ENCODE peak calls at places on chromosomes 16 and 17, in six cellular contexts. H, X, T, E, B and W are unnamed samples.
A peak's percentile ranks its signal among the peaks of the same experiment; 100 is the strongest.

GRCh38 chr16:49491111-49491670 is 117.6 kb downstream of the C16orf78 start:
- DNase-seq in H (peak; percentile 23), X (peak; percentile 19), T (no peak), E (no peak), B (peak; percentile 37), W (peak; percentile 30)

GRCh38 chr16:76676356-76676755 is 399.2 kb downstream of the CNTNAP4 start:
- DNase-seq in H (no peak), X (no peak), T (peak; percentile 45), E (no peak), B (no peak), W (no peak)

GRCh38 chr17:69717214-69717613 is 302.7 kb downstream of the MAP2K6 start:
- DNase-seq in H (no peak), X (no peak), T (no peak), E (no peak), B (no peak), W (no peak)

GRCh38 chr17:55852734-55853133 is 101.9 kb downstream of the PCTP start:
- DNase-seq in H (no peak), X (no peak), T (no peak), E (no peak), B (no peak), W (peak; percentile 16)

GRCh38 chr17:79082311-79083190 is 7.9 kb downstream of the ENGASE start:
- DNase-seq in H (peak; percentile 76), X (no peak), T (peak; percentile 94), E (peak; percentile 22), B (no peak), W (peak; percentile 76)

GRCh38 chr16:20911361-20911760 is 10.8 kb downstream of the LYRM1 start:
- DNase-seq in H (no peak), X (no peak), T (no peak), E (no peak), B (no peak), W (no peak)

GRCh38 chr16:67719778-67720144 is 645 bp upstream of the GFOD2 start:
- DNase-seq in H (no peak), X (no peak), T (peak; percentile 76), E (no peak), B (no peak), W (peak; percentile 57)

GRCh38 chr16:51845586-51845985 is 694.5 kb upstream of the SALL1 start:
- DNase-seq in H (no peak), X (no peak), T (no peak), E (no peak), B (no peak), W (peak; percentile 41)

GRCh38 chr16:12314786-12315185 is 338.3 kb downstream of the SNX29 start:
- DNase-seq in H (no peak), X (no peak), T (no peak), E (no peak), B (no peak), W (no peak)

GRCh38 chr17:79923974-79924638 is 84.9 kb upstream of the CBX4 start:
- DNase-seq in H (no peak), X (no peak), T (peak; percentile 99), E (peak; percentile 52), B (no peak), W (peak; percentile 90)

GRCh38 chr17:72812823-72813222 is 279.7 kb downstream of the SLC39A11 start:
- DNase-seq in H (no peak), X (no peak), T (no peak), E (peak; percentile 51), B (no peak), W (no peak)

GRCh38 chr17:4968916-4969550 is 1.4 kb upstream of the SPAG7 start:
- DNase-seq in H (peak; percentile 63), X (no peak), T (peak; percentile 68), E (no peak), B (no peak), W (peak; percentile 60)

GRCh38 chr17:69198238-69198637 is 30.4 kb downstream of the ABCA10 start:
- DNase-seq in H (no peak), X (no peak), T (no peak), E (no peak), B (no peak), W (no peak)

GRCh38 chr17:82257473-82257872 is 16.0 kb downstream of the CSNK1D start:
- DNase-seq in H (peak; percentile 83), X (no peak), T (peak; percentile 90), E (no peak), B (no peak), W (peak; percentile 37)

GRCh38 chr17:53680745-53681144 is 142.0 kb upstream of the KIF2B start:
- DNase-seq in H (no peak), X (no peak), T (no peak), E (no peak), B (no peak), W (no peak)

GRCh38 chr16:27235055-27235937 is 32.0 kb downstream of the KDM8 start:
- DNase-seq in H (peak; percentile 92), X (peak; percentile 85), T (peak; percentile 76), E (peak; percentile 37), B (peak; percentile 91), W (peak; percentile 65)

GRCh38 chr17:59331929-59332889 is 754 bp downstream of the YPEL2 start:
- DNase-seq in H (peak; percentile 89), X (peak; percentile 73), T (peak; percentile 83), E (no peak), B (peak; percentile 78), W (peak; percentile 58)

GRCh38 chr16:53967172-53967571 is 263.2 kb downstream of the FTO start:
- DNase-seq in H (peak; percentile 64), X (no peak), T (no peak), E (no peak), B (no peak), W (no peak)

GRCh38 chr16:81451753-81452680 is 7.4 kb downstream of the CMIP start:
- DNase-seq in H (no peak), X (peak; percentile 64), T (peak; percentile 61), E (no peak), B (no peak), W (no peak)

GRCh38 chr17:3893003-3893719 is at the start of gene CAMKK1:
- DNase-seq in H (peak; percentile 94), X (peak; percentile 94), T (peak; percentile 98), E (peak; percentile 45), B (peak; percentile 94), W (peak; percentile 95)

GRCh38 chr17:17942846-17943245 is 29.4 kb downstream of the TOM1L2 start:
- DNase-seq in H (no peak), X (no peak), T (no peak), E (no peak), B (no peak), W (no peak)

GRCh38 chr17:17941015-17941414 is 31.2 kb downstream of the TOM1L2 start:
- DNase-seq in H (no peak), X (no peak), T (no peak), E (no peak), B (no peak), W (no peak)

GRCh38 chr17:17937958-17938357 is 34.2 kb downstream of the TOM1L2 start:
- DNase-seq in H (no peak), X (no peak), T (no peak), E (no peak), B (no peak), W (no peak)

GRCh38 chr17:17938388-17939107 is 33.7 kb downstream of the TOM1L2 start:
- DNase-seq in H (no peak), X (no peak), T (no peak), E (no peak), B (no peak), W (no peak)

DNA sequence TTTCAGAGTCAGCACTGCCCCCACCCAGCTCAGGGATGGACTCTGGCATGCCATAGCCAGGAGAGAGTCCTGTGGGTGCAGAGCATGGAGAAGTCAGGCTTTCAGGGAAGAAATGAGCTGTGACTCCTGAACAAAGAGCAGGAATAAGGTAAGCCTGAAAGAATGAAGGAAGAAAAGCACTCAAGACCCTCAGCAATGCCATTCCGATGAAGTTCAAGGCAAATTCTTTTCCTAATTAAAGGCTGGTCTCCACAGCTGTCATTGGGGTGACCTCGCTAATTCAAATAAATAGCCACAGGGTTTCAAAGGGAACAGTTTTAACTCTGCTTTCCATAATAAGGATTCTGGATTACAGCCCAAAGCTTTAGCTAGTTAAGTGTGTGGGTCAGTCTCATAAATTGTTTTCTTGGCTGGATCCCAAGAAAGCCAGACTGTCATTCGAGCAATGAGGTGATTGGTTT is 31.7 kb downstream of the TOM1L2 start:
- DNase-seq in H (no peak), X (no peak), T (no peak), E (no peak), B (no peak), W (no peak)
- H3K4me1 ChIP-seq in H (peaks cover 82% of the 10 kb centered on the region), X (peaks cover 68% of the 10 kb centered on the region), T (peaks cover 50% of the 10 kb centered on the region), E (peaks cover 79% of the 10 kb centered on the region), B (peaks cover 54% of the 10 kb centered on the region), W (peaks cover 26% of the 10 kb centered on the region)

DNA sequence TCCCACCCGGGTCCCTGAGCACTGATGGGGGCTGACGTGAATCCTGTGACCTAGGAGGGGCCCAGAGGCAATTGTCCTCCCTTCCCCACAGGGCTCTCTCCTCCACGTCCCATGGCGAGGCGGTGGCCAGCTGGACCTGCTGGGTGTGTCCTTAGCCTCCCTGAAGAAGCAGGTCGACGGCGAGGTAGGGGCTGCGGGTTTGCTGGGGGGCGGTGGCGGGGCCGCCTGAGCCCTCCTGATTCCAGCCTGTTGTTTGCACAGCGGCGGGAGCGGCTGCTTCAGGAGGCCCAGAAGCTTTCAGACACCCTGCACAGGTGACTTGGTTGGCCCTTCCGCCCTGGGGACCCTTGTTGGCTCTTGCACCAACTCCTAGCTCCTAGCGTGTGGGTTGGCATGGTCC is 1.7 kb downstream of the CHTF18 start:
- DNase-seq in H (no peak), X (no peak), T (no peak), E (no peak), B (no peak), W (no peak)
- H3K4me1 ChIP-seq in H (peaks cover 14% of the 10 kb centered on the region), X (peaks cover 23% of the 10 kb centered on the region), T (peaks cover 4% of the 10 kb centered on the region), E (peaks cover 5% of the 10 kb centered on the region), B (peaks cover 32% of the 10 kb centered on the region), W (peaks cover 7% of the 10 kb centered on the region)

GRCh38 chr17:30345089-30345433 is 11.2 kb upstream of the TMIGD1 start:
- DNase-seq in H (no peak), X (no peak), T (no peak), E (no peak), B (no peak), W (no peak)
- H3K4me1 ChIP-seq in H (no peaks in the 10 kb centered on the region), X (peaks cover 49% of the 10 kb centered on the region), T (peaks cover 12% of the 10 kb centered on the region), E (peaks cover 13% of the 10 kb centered on the region), B (peaks cover 25% of the 10 kb centered on the region), W (peaks cover 7% of the 10 kb centered on the region)

GRCh38 chr17:17027442-17028058 is 14.7 kb upstream of the MPRIP start:
- DNase-seq in H (no peak), X (peak; percentile 15), T (no peak), E (no peak), B (no peak), W (no peak)

GRCh38 chr17:17025621-17026020 is 16.6 kb upstream of the MPRIP start:
- DNase-seq in H (no peak), X (peak; percentile 39), T (no peak), E (no peak), B (no peak), W (no peak)

GRCh38 chr17:17022011-17022800 is 20.1 kb upstream of the MPRIP start:
- DNase-seq in H (peak; percentile 40), X (peak; percentile 43), T (no peak), E (no peak), B (no peak), W (no peak)

GRCh38 chr17:17026163-17026562 is 16.1 kb upstream of the MPRIP start:
- DNase-seq in H (no peak), X (peak; percentile 47), T (peak; percentile 60), E (no peak), B (no peak), W (no peak)

DNA sequence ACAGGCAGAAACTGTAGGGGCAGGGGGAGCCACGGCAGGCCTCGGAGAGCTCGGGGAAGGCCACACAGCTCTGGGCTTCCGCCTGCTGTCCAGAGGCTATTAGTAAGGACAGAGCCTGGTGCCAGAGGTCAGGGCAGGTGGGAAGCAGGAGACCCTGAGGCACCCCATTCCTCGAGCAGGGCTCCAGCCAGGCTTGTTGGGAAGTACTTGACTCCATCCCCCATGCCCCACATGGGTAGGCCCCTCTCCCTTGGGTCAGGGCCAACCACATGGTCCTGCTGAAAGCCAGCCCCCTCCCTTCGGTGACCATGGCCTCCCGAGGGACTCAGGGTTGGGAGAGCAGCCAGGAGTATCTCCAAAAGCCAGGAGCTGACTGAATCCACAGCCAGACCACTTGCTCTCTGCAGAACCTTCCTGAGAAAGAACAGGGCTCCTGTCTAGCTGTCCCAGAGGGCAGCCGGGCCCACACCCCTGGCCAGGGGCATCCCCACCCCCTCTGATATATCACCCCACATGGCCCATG is 17.4 kb upstream of the MPRIP start:
- DNase-seq in H (peak; percentile 58), X (peak; percentile 32), T (no peak), E (no peak), B (no peak), W (no peak)
- H3K4me1 ChIP-seq in H (peaks cover 3% of the 10 kb centered on the region), X (peaks cover 41% of the 10 kb centered on the region), T (peaks cover 9% of the 10 kb centered on the region), E (peaks cover 59% of the 10 kb centered on the region), B (peaks cover 41% of the 10 kb centered on the region), W (peaks cover 23% of the 10 kb centered on the region)